ENCODE peak calls at places on chromosomes 4 and X, in four cellular contexts. One of them, this sample, is unnamed. For H3K9me3, the result is how much of the 10 kb centered on the place peaks cover.

GRCh38 chrX:23854945-23855344 is 52.8 kb downstream of the APOO start:
- DNase-seq in WERI-Rb-1: no peak
- DNase-seq in H9: no peak
- DNase-seq in aorta: no peak
- DNase-seq in this sample: no peak

GRCh38 chr4:23878912-23879732 is 10.7 kb downstream of the PPARGC1A start:
- DNase-seq in aorta: no peak
- DNase-seq in WERI-Rb-1: no peak
- DNase-seq in H9: no peak
- DNase-seq in this sample: no peak

GRCh38 chr4:177573487-177573886 is 131.2 kb upstream of the AGA start:
- DNase-seq in WERI-Rb-1: no peak
- DNase-seq in H9: no peak
- DNase-seq in aorta: no peak
- DNase-seq in this sample: no peak

GRCh38 chr4:106746451-106746850 is 289.7 kb downstream of the DKK2 start:
- DNase-seq in aorta: no peak
- DNase-seq in WERI-Rb-1: no peak
- DNase-seq in H9: no peak
- DNase-seq in this sample: no peak

GRCh38 chrX:17608898-17609297 is 128.4 kb upstream of the SCML1 start:
- DNase-seq in WERI-Rb-1: no peak
- DNase-seq in H9: no peak
- DNase-seq in aorta: no peak
- DNase-seq in this sample: no peak

GRCh38 chr4:74830928-74831327 is 36.6 kb upstream of the BTC start:
- DNase-seq in WERI-Rb-1: no peak
- DNase-seq in H9: no peak
- DNase-seq in aorta: no peak
- DNase-seq in this sample: no peak

GRCh38 chr4:140256335-140256734 is 102.4 kb upstream of the MAML3 start:
- DNase-seq in WERI-Rb-1: no peak
- DNase-seq in H9: peak
- DNase-seq in aorta: no peak
- DNase-seq in this sample: no peak

GRCh38 chr4:160180206-160180605 is 1077.3 kb downstream of the RAPGEF2 start:
- DNase-seq in WERI-Rb-1: no peak
- DNase-seq in H9: no peak
- DNase-seq in aorta: no peak
- DNase-seq in this sample: no peak

GRCh38 chrX:37854148-37854547 is 6.8 kb upstream of the DYNLT3 start:
- DNase-seq in aorta: no peak
- DNase-seq in H9: no peak
- DNase-seq in WERI-Rb-1: no peak
- DNase-seq in this sample: no peak

GRCh38 chr4:39587881-39588280 is 50.8 kb downstream of the SMIM14 start:
- DNase-seq in aorta: no peak
- DNase-seq in WERI-Rb-1: no peak
- DNase-seq in H9: no peak
- DNase-seq in this sample: no peak

GRCh38 chrX:102833136-102833535 is 103.9 kb upstream of the RAB40AL start:
- DNase-seq in WERI-Rb-1: no peak
- DNase-seq in aorta: no peak
- DNase-seq in H9: no peak
- DNase-seq in this sample: no peak

GRCh38 chr4:36165256-36166005 is 78.9 kb downstream of the ARAP2 start:
- DNase-seq in H9: no peak
- DNase-seq in aorta: no peak
- DNase-seq in WERI-Rb-1: no peak
- DNase-seq in this sample: no peak

GRCh38 chr4:176309772-176310171 is 10.0 kb upstream of the SPCS3 start:
- DNase-seq in WERI-Rb-1: no peak
- DNase-seq in aorta: no peak
- DNase-seq in H9: no peak
- DNase-seq in this sample: no peak

GRCh38 chrX:133593531-133593930 is 178.2 kb upstream of the GPC4 start:
- DNase-seq in H9: no peak
- DNase-seq in WERI-Rb-1: no peak
- DNase-seq in aorta: no peak
- DNase-seq in this sample: no peak

GRCh38 chrX:39560285-39560684 is 537.5 kb downstream of the BCOR start:
- DNase-seq in H9: no peak
- DNase-seq in WERI-Rb-1: no peak
- DNase-seq in aorta: no peak
- DNase-seq in this sample: no peak

GRCh38 chrX:39556056-39556455 is 541.7 kb downstream of the BCOR start:
- DNase-seq in aorta: no peak
- DNase-seq in H9: peak
- DNase-seq in WERI-Rb-1: no peak
- DNase-seq in this sample: no peak

GRCh38 chrX:39563189-39563588 is 534.6 kb downstream of the BCOR start:
- DNase-seq in WERI-Rb-1: no peak
- DNase-seq in H9: no peak
- DNase-seq in aorta: no peak
- DNase-seq in this sample: no peak

GRCh38 chrX:39564751-39565150 is 533.0 kb downstream of the BCOR start:
- DNase-seq in WERI-Rb-1: no peak
- DNase-seq in H9: no peak
- DNase-seq in aorta: no peak
- DNase-seq in this sample: no peak

DNA sequence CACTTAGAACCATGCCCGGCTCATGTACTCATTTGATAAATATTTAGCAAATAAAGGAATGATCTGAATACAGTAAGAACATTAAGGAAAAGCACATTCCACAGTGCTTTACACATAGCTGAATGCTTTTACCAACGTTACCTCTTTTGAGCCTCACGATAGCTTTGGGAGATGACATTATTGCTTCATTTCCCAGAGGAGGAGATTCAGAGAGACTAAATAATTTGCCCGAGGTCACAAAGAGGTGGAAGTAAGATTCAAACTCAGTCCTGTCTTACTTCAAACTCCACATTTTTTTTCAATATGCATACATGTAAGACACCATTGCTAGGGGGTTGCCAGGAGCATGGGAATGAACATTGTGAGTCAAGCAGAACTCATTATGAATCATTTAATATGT is 538.5 kb downstream of the BCOR start:
- DNase-seq in WERI-Rb-1: no peak
- DNase-seq in aorta: no peak
- DNase-seq in H9: no peak
- DNase-seq in this sample: no peak
- H3K27ac ChIP-seq in WERI-Rb-1: peak
- H3K27ac ChIP-seq in aorta: no peak
- H3K27ac ChIP-seq in H9: no peak
- H3K27ac ChIP-seq in this sample: no peak

GRCh38 chrX:38881066-38881465 is 79.8 kb downstream of the MID1IP1 start:
- DNase-seq in aorta: no peak
- DNase-seq in WERI-Rb-1: no peak
- DNase-seq in H9: no peak
- DNase-seq in this sample: no peak
- H3K9me3 ChIP-seq in aorta: under half
- H3K9me3 ChIP-seq in WERI-Rb-1: under half
- H3K9me3 ChIP-seq in H9: under half
- H3K9me3 ChIP-seq in this sample: under half

DNA sequence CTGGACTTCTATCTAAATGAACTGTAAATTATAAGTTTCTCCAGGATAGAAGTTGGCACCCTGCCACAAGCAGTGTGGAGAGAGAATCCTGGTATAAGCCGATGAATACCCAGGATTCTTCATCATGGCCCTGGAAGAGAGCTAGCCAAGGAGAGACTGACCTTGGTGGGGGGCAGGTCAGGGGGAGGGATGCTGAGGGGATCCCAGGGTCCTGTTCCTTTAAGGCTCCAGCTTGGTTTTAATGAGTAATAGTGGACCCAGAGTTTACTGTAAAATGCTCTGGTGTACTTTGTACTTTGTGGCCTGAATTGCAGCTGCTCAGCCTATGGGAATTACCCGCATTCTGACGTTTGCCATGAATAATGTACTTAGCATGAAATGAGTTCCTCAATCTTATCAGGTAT is 16.9 kb downstream of the RASSF6 start:
- DNase-seq in aorta: no peak
- DNase-seq in WERI-Rb-1: no peak
- DNase-seq in H9: no peak
- DNase-seq in this sample: no peak
- H3K27ac ChIP-seq in aorta: no peak
- H3K27ac ChIP-seq in WERI-Rb-1: no peak
- H3K27ac ChIP-seq in H9: no peak
- H3K27ac ChIP-seq in this sample: no peak

GRCh38 chr4:129059028-129059427 is 34.3 kb downstream of the SCLT1 start:
- DNase-seq in H9: no peak
- DNase-seq in WERI-Rb-1: no peak
- DNase-seq in aorta: no peak
- DNase-seq in this sample: no peak
- H3K9me3 ChIP-seq in H9: under half
- H3K9me3 ChIP-seq in WERI-Rb-1: under half
- H3K9me3 ChIP-seq in aorta: under half
- H3K9me3 ChIP-seq in this sample: half or more

GRCh38 chr4:26413595-26413994 is 76.7 kb downstream of the CCKAR start:
- DNase-seq in H9: no peak
- DNase-seq in WERI-Rb-1: no peak
- DNase-seq in aorta: no peak
- DNase-seq in this sample: no peak
- H3K27ac ChIP-seq in H9: no peak
- H3K27ac ChIP-seq in WERI-Rb-1: no peak
- H3K27ac ChIP-seq in aorta: no peak
- H3K27ac ChIP-seq in this sample: no peak

DNA sequence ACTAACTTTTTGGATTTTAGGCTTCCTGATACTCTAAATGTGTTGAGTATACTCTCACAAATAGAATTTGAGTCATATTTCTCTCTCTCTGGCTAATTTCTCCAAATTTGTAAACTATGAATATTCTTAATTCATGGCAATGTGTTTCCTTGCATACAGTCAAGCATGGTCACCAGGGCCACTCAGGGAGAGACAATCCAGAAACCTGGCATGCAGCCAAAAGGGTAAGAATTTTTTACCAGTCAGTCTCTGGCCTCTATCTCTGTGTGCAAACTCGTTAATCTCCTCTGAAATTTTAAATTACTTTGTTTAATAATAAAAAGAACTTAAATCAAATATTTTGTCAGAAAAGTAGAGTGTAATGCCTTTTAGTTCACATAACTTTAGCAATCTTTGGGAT is 179.8 kb downstream of the OR13H1 start:
- DNase-seq in H9: no peak
- DNase-seq in WERI-Rb-1: no peak
- DNase-seq in aorta: no peak
- DNase-seq in this sample: no peak
- H3K9me3 ChIP-seq in H9: under half
- H3K9me3 ChIP-seq in WERI-Rb-1: under half
- H3K9me3 ChIP-seq in aorta: under half
- H3K9me3 ChIP-seq in this sample: under half

GRCh38 chr4:168859888-168860694 is 150.0 kb downstream of the CBR4 start:
- DNase-seq in aorta: no peak
- DNase-seq in H9: no peak
- DNase-seq in WERI-Rb-1: no peak
- DNase-seq in this sample: no peak
- H3K27ac ChIP-seq in aorta: peak
- H3K27ac ChIP-seq in H9: no peak
- H3K27ac ChIP-seq in WERI-Rb-1: no peak
- H3K27ac ChIP-seq in this sample: no peak

GRCh38 chr4:14317351-14317750 is 684.9 kb upstream of the CPEB2 start:
- DNase-seq in WERI-Rb-1: no peak
- DNase-seq in aorta: no peak
- DNase-seq in H9: no peak
- DNase-seq in this sample: no peak
- H3K9me3 ChIP-seq in WERI-Rb-1: under half
- H3K9me3 ChIP-seq in aorta: under half
- H3K9me3 ChIP-seq in H9: under half
- H3K9me3 ChIP-seq in this sample: under half

This sample was measured in CD8-positive, alpha-beta memory T cell.